ENCODE peak calls at places on chromosomes 3 and 15, in six cellular contexts. M is transverse colon, A is nephron progenitor cell, V is pancreas, T is WTC11, E is B cell. H is an unnamed sample.

GRCh38 chr3:15271785-15272381 is 60.5 kb downstream of the SH3BP5 start:
- DNase-seq in M (peak; percentile 73), A (no peak), V (peak; percentile 44), T (no peak), E (peak; percentile 81), H (no peak)

GRCh38 chr3:57820479-57820878 is 64.4 kb downstream of the SLMAP start:
- DNase-seq in M (no peak), A (no peak), V (no peak), T (no peak), E (no peak), H (no peak)

GRCh38 chr3:105598047-105598796 is 231.5 kb downstream of the ALCAM start:
- DNase-seq in M (no peak), A (no peak), V (no peak), T (no peak), E (no peak), H (no peak)

GRCh38 chr15:31387483-31388118 is 61.0 kb downstream of the KLF13 start:
- DNase-seq in M (no peak), A (no peak), V (peak; percentile 92), T (no peak), E (no peak), H (no peak)

GRCh38 chr3:46114324-46114988 is 87.2 kb upstream of the XCR1 start:
- DNase-seq in M (no peak), A (no peak), V (no peak), T (no peak), E (no peak), H (no peak)

GRCh38 chr3:112773864-112774263 is 72.8 kb downstream of the CD200R1L start:
- DNase-seq in M (peak; percentile 15), A (no peak), V (no peak), T (no peak), E (no peak), H (no peak)

GRCh38 chr3:176159796-176160195 is 1037.5 kb downstream of the TBL1XR1 start:
- DNase-seq in M (no peak), A (no peak), V (no peak), T (no peak), E (no peak), H (no peak)

GRCh38 chr3:184085389-184085852 is 11.4 kb upstream of the HTR3E start:
- DNase-seq in M (no peak), A (no peak), V (no peak), T (no peak), E (no peak), H (no peak)

GRCh38 chr3:187259171-187259570 is 32.4 kb downstream of the MASP1 start:
- DNase-seq in M (no peak), A (no peak), V (no peak), T (no peak), E (no peak), H (no peak)
- TF ChIP-seq CTCF in M (no peak), A (no peak), V (no peak), T (no peak), E (no peak), H (no peak)

GRCh38 chr3:170055209-170055608 is 17.4 kb downstream of the GPR160 start:
- DNase-seq in M (no peak), A (no peak), V (no peak), T (no peak), E (no peak), H (no peak)

GRCh38 chr3:170057550-170057949 is 19.8 kb downstream of the GPR160 start:
- DNase-seq in M (no peak), A (no peak), V (peak; percentile 65), T (no peak), E (no peak), H (no peak)

GRCh38 chr3:170052398-170052797 is 14.6 kb downstream of the GPR160 start:
- DNase-seq in M (no peak), A (no peak), V (no peak), T (no peak), E (no peak), H (no peak)

GRCh38 chr3:170056710-170057454 is 19.1 kb downstream of the GPR160 start:
- DNase-seq in M (no peak), A (no peak), V (no peak), T (no peak), E (no peak), H (no peak)

GRCh38 chr3:170054204-170054603 is 16.4 kb downstream of the GPR160 start:
- DNase-seq in M (no peak), A (no peak), V (no peak), T (no peak), E (peak; percentile 36), H (no peak)
- TF ChIP-seq CTCF in M (peak; percentile 9), A (no peak), V (no peak), T (no peak), E (peak; percentile 48), H (peak; percentile 42)

DNA sequence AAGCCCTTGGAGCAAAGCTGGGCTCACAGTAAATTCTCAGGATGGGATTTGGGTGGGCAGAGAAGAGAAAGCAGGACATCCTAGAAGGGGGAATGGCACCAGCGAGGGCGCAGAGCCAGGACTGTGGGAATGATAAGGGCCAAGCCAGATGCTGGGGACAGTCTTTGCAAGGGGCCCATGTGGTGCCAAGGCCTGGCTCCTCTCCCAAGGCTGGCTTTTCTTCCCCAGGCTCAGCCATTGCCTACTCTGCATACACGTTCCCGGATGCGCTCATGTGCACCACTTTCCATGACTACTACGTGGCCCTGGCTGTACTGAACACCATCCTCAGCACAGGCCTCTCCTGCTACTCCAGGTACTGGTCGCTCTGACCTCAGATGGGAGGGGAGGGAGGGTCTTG is 24.7 kb upstream of the KIF23 start:
- DNase-seq in M (no peak), A (no peak), V (peak; percentile 62), T (no peak), E (no peak), H (no peak)
- TF ChIP-seq CTCF in M (no peak), A (no peak), V (no peak), T (no peak), E (no peak), H (no peak)

DNA sequence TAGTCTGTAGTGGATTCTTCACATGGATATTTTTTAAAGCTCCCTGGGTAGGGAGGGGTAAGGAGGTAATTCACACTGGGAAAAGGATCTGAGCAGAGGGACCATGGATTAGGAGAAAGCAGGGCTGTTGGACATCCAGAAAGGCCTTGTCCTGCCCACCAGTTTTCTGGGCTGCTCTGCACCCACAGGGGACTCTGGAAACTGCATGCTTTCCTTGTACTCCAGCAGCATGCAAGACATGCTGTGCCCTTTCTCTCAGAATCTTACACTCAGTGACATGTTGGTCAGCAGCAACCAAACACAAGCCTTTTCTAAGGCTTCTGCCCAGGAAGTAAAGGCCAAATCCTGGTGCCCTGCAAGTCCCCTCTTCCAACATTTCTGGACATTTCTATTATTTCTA is 2.5 kb upstream of the FBN1 start:
- DNase-seq in M (no peak), A (no peak), V (no peak), T (no peak), E (no peak), H (no peak)
- TF ChIP-seq CTCF in M (no peak), A (no peak), V (no peak), T (no peak), E (no peak), H (no peak)

GRCh38 chr15:68644088-68644904 is 65.5 kb downstream of the CORO2B start:
- DNase-seq in M (no peak), A (no peak), V (no peak), T (no peak), E (no peak), H (no peak)
- TF ChIP-seq CTCF in M (no peak), A (no peak), V (no peak), T (no peak), E (no peak), H (no peak)

GRCh38 chr3:185722920-185723319 is 101.9 kb downstream of the IGF2BP2 start:
- DNase-seq in M (no peak), A (no peak), V (no peak), T (no peak), E (no peak), H (no peak)
- TF ChIP-seq CTCF in M (no peak), A (no peak), V (no peak), T (no peak), E (no peak), H (no peak)

DNA sequence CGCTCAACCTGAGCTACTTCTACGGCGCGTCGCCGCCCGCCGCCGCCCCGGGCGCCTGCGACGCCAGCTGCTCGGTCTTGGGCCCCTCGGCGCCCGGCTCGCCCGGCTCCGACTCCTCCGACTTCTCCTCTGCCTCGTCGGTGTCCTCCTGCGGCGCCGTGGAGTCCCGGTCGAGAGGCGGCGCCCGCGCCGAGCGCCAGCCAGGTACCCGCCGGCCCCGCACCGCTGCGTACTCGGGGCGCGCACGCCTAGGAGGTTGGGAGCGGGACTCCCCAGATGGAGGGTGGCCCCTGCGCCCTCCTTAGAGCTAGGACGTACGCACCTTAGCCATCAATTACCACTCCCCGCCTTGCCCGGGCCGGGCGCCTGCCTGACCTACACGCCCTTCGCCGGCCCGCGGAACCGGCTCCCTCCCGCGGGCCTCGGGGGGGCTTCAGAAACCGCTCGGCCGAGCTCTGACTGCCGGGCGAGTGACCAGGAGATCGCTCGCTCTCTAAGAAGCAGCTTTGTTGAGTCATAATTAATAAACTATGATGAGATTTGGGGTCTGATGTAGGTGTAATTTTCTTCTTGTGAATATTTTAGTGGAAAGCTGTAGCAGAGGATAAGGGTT is 506 bp downstream of the NFKBIZ start:
- DNase-seq in M (peak; percentile 52), A (peak; percentile 63), V (no peak), T (peak; percentile 55), E (peak; percentile 77), H (no peak)
- TF ChIP-seq CTCF in M (no peak), A (no peak), V (no peak), T (no peak), E (no peak), H (peak; percentile 30)

H was measured in neural crest cell.